ENCODE peak calls at places on chromosomes 1 and 21, in five cellular contexts. Q is cardiac muscle cell, X is suprapubic skin, T is Peyer's patch, U is AG04450. I is an unnamed sample.

GRCh38 chr1:166273618-166274017 is 106.8 kb upstream of the FAM78B start:
- DNase-seq in Q (no peak), X (no peak), T (no peak), U (no peak), I (no peak)

GRCh38 chr1:180586671-180587155 is 27.9 kb downstream of the OVAAL start:
- DNase-seq in Q (no peak), X (no peak), T (no peak), U (peak), I (no peak)

GRCh38 chr1:199057284-199057683 is 418.4 kb downstream of the PTPRC start:
- DNase-seq in Q (no peak), X (no peak), T (no peak), U (no peak), I (no peak)

GRCh38 chr1:46077669-46078068 is 54.8 kb downstream of the PIK3R3 start:
- DNase-seq in Q (no peak), X (no peak), T (no peak), U (no peak), I (no peak)

GRCh38 chr1:230073371-230074035 is 6.5 kb downstream of the GALNT2 start:
- DNase-seq in Q (no peak), X (no peak), T (no peak), U (peak), I (no peak)

GRCh38 chr1:28573564-28573963 is 18.5 kb upstream of the RAB42 start:
- DNase-seq in Q (no peak), X (no peak), T (no peak), U (no peak), I (no peak)

GRCh38 chr21:16055012-16055411 is 325.2 kb downstream of the USP25 start:
- DNase-seq in Q (no peak), X (no peak), T (no peak), U (no peak), I (no peak)

GRCh38 chr1:234597894-234598293 is 12.1 kb downstream of the IRF2BP2 start:
- DNase-seq in Q (no peak), X (peak), T (peak), U (no peak), I (no peak)

GRCh38 chr1:217524787-217525520 is 105.9 kb downstream of the GPATCH2 start:
- DNase-seq in Q (peak), X (no peak), T (no peak), U (peak), I (no peak)

GRCh38 chr21:20186186-20186585 is 812.0 kb upstream of the NCAM2 start:
- DNase-seq in Q (no peak), X (no peak), T (no peak), U (no peak), I (no peak)

GRCh38 chr1:204130989-204131892 is 20.6 kb downstream of the ETNK2 start:
- DNase-seq in Q (no peak), X (no peak), T (no peak), U (peak), I (no peak)

GRCh38 chr1:111236379-111236778 is 8.9 kb downstream of the CHI3L2 start:
- DNase-seq in Q (no peak), X (no peak), T (no peak), U (no peak), I (no peak)

GRCh38 chr1:32239790-32240139 is 7.3 kb upstream of the FAM167B start:
- DNase-seq in Q (peak), X (peak), T (no peak), U (no peak), I (no peak)

GRCh38 chr1:203039609-203040517 is 13.6 kb downstream of the PPFIA4 start:
- DNase-seq in Q (peak), X (no peak), T (no peak), U (no peak), I (no peak)

GRCh38 chr1:23470282-23471070 is 13.5 kb downstream of the ASAP3 start:
- DNase-seq in Q (no peak), X (no peak), T (no peak), U (no peak), I (no peak)

GRCh38 chr21:43916076-43916475 is 51.1 kb downstream of the AGPAT3 start:
- DNase-seq in Q (no peak), X (no peak), T (no peak), U (no peak), I (no peak)

DNA sequence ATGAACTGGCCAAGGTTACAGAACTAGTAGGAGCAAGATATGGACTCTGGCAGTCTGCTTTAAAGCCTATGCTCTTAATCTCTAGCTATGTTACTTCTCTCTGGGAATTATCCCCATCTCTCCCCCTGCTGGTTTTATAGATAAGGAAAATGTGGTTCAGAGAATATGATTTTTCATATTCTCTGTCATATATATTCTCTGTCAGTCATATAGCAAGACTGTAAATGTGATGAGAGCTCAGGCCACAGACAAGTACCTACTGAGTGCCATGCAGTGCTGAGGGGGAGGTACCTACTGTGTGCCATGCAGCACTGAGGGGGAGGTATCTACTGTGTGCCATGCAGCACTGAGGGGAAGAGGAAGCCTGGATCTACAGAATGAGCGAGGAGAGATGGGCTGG is 220.3 kb upstream of the FGGY start:
- DNase-seq in Q (no peak), X (no peak), T (no peak), U (no peak), I (no peak)
- TF ChIP-seq CTCF in Q (peak), X (no peak), T (peak), U (peak), I (peak)

DNA sequence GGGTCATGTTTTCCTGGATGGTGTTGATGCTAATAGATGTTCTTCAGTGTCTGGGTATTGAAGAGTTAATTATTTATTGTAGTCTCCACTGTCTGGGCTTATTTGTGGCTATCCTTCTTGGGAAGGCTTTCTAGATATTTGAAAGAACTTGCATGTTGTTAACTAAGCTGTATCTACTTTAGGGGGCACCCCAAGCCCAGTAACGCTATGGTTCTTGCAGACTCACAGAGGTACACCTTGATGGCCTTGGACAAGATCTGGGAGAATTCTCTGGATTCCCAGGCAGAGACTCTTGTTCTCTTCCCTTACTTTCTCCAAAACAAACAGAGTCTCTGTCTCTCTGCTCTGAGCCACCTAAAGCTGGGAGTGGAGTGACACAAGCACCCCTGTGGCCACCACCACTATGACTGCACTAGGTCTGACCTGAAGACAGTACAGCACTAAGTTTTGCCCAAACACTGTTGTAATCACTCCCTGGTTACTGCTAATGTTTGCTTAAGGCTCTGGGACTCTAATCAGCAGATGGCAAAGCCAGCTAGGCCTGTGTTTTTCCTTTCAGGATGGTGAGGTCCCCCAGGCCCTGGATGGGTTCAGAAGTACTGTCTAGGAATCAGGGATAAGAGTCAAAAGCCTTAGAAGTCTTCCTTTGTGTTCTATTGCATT is 76.5 kb upstream of the C1orf21 start:
- DNase-seq in Q (no peak), X (no peak), T (no peak), U (no peak), I (no peak)
- TF ChIP-seq CTCF in Q (no peak), X (no peak), T (peak), U (no peak), I (no peak)

GRCh38 chr1:153397924-153398651 is 7.2 kb upstream of the S100A8 start:
- DNase-seq in Q (no peak), X (no peak), T (no peak), U (no peak), I (no peak)

GRCh38 chr1:153402226-153402625 is 11.4 kb upstream of the S100A8 start:
- DNase-seq in Q (no peak), X (no peak), T (no peak), U (no peak), I (no peak)

GRCh38 chr1:153401461-153401860 is 10.6 kb upstream of the S100A8 start:
- DNase-seq in Q (no peak), X (no peak), T (no peak), U (no peak), I (no peak)

GRCh38 chr1:153399401-153400055 is 8.7 kb upstream of the S100A8 start:
- DNase-seq in Q (no peak), X (no peak), T (no peak), U (no peak), I (no peak)

DNA sequence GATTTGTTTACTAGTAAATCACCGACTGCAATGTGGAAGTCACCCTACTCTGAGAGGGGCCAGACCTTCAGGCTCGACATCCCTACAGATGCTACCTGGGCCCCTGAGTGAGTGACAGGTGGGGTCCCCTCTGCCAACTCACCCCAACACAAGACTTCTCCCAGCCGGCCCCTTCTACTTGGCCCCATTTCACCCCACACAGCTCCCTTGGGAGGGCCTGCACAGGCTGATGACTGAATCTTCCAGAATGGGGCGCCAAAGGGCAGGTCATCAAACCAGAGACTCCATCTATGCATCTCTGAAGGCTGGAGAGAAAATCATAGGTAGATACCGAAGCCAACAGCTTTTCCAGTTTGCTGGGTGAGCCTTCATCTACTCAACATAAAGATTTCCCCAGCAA is 9.4 kb upstream of the S100A8 start:
- DNase-seq in Q (no peak), X (no peak), T (no peak), U (no peak), I (no peak)
- TF ChIP-seq CTCF in Q (peak), X (no peak), T (no peak), U (peak), I (no peak)

DNA sequence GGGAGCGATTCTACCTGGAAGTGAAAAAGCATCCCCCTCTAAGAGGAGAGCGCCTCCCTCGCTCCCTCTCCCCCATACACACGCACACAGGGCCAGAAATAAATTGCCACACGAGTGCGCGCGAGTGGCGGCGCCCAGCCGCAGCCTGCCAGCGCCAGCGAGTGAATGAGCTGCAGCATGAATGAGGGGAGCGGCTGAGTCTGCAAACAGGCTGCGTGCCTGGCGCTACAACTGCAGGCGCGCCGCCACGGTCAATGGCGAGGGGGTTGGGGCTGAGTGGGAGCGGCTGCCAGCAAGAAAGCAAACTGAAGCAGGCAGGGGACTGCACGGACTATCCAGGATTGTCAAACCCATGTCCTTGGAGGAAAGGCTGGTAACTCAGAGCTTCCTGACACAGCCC is 2.2 kb downstream of the CAMK1G start:
- DNase-seq in Q (peak), X (no peak), T (no peak), U (no peak), I (no peak)
- TF ChIP-seq CTCF in Q (peak), X (no peak), T (no peak), U (no peak), I (peak)

GRCh38 chr1:117366281-117366981 is 818 bp upstream of the MAN1A2 start:
- DNase-seq in Q (peak), X (peak), T (peak), U (no peak), I (no peak)
- TF ChIP-seq CTCF in Q (no peak), X (no peak), T (peak), U (no peak), I (no peak)

GRCh38 chr1:27552911-27553420 is 51.0 kb downstream of the AHDC1 start:
- DNase-seq in Q (no peak), X (no peak), T (no peak), U (no peak), I (no peak)
- TF ChIP-seq CTCF in Q (no peak), X (no peak), T (no peak), U (no peak), I (peak)

GRCh38 chr1:227214170-227214569 is 104.1 kb downstream of the CDC42BPA start:
- DNase-seq in Q (no peak), X (no peak), T (no peak), U (no peak), I (no peak)
- TF ChIP-seq CTCF in Q (no peak), X (no peak), T (no peak), U (no peak), I (no peak)

DNA sequence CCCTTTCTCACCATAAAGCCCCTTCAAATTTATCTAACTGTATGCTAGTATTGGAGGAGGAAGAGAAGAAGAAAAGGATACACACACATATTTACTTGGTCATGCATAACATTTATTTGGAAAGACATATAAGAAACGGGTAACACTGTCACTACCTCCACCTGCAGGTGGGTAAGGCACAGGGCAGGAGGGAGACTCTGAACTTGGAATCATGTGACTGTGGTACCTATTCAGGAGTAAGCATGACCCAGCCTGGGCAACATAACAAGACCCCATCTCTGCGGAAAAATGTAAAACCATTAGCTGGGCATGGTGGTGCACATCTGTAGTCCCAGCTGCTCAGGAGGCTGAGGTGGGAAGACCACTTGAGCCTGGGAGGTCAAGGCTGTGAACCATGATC is 1.4 kb upstream of the PADI6 start:
- DNase-seq in Q (no peak), X (no peak), T (no peak), U (no peak), I (no peak)
- TF ChIP-seq CTCF in Q (no peak), X (no peak), T (peak), U (no peak), I (peak)

I was measured in chondrocyte.